ENCODE peak calls at places on chromosomes 12 and 14, in seven cellular contexts. One of them, this sample, is unnamed. For H3K36me3, the result is how much of the 10 kb centered on the place peaks cover.

GRCh38 chr14:91554535-91555332 is 44.6 kb upstream of the PPP4R3A start:
- DNase-seq in transverse colon: peak
- DNase-seq in upper lobe of right lung: no peak
- DNase-seq in bronchial epithelial cell: no peak
- DNase-seq in thoracic aorta: no peak
- DNase-seq in hepatocyte: peak
- DNase-seq in psoas muscle: no peak
- DNase-seq in this sample: no peak

GRCh38 chr12:74379114-74379513 is 158.5 kb upstream of the ATXN7L3B start:
- DNase-seq in transverse colon: no peak
- DNase-seq in upper lobe of right lung: no peak
- DNase-seq in bronchial epithelial cell: no peak
- DNase-seq in thoracic aorta: no peak
- DNase-seq in hepatocyte: no peak
- DNase-seq in psoas muscle: no peak
- DNase-seq in this sample: no peak

GRCh38 chr12:80269953-80270552 is 170.7 kb downstream of the OTOGL start:
- DNase-seq in transverse colon: no peak
- DNase-seq in upper lobe of right lung: no peak
- DNase-seq in bronchial epithelial cell: peak
- DNase-seq in thoracic aorta: no peak
- DNase-seq in hepatocyte: peak
- DNase-seq in psoas muscle: no peak
- DNase-seq in this sample: peak

GRCh38 chr12:14567311-14568195 is at the start of gene PLBD1:
- DNase-seq in transverse colon: peak
- DNase-seq in upper lobe of right lung: peak
- DNase-seq in bronchial epithelial cell: peak
- DNase-seq in thoracic aorta: peak
- DNase-seq in hepatocyte: peak
- DNase-seq in psoas muscle: peak
- DNase-seq in this sample: peak

GRCh38 chr14:102183922-102184677 is 44.4 kb downstream of the WDR20 start:
- DNase-seq in transverse colon: no peak
- DNase-seq in upper lobe of right lung: no peak
- DNase-seq in bronchial epithelial cell: no peak
- DNase-seq in thoracic aorta: no peak
- DNase-seq in hepatocyte: no peak
- DNase-seq in psoas muscle: no peak
- DNase-seq in this sample: no peak

GRCh38 chr12:56987551-56988053 is 18.7 kb downstream of the ZBTB39 start:
- DNase-seq in transverse colon: peak
- DNase-seq in upper lobe of right lung: peak
- DNase-seq in bronchial epithelial cell: peak
- DNase-seq in thoracic aorta: no peak
- DNase-seq in hepatocyte: peak
- DNase-seq in psoas muscle: peak
- DNase-seq in this sample: peak

GRCh38 chr12:88834226-88834625 is 254.0 kb upstream of the KITLG start:
- DNase-seq in transverse colon: no peak
- DNase-seq in upper lobe of right lung: no peak
- DNase-seq in bronchial epithelial cell: peak
- DNase-seq in thoracic aorta: no peak
- DNase-seq in hepatocyte: no peak
- DNase-seq in psoas muscle: no peak
- DNase-seq in this sample: no peak

GRCh38 chr12:66929121-66929520 is 250.2 kb upstream of the GRIP1 start:
- DNase-seq in transverse colon: no peak
- DNase-seq in upper lobe of right lung: no peak
- DNase-seq in bronchial epithelial cell: no peak
- DNase-seq in thoracic aorta: no peak
- DNase-seq in hepatocyte: no peak
- DNase-seq in psoas muscle: no peak
- DNase-seq in this sample: no peak

GRCh38 chr12:50102186-50102585 is 1.6 kb upstream of the GPD1 start:
- DNase-seq in transverse colon: no peak
- DNase-seq in upper lobe of right lung: no peak
- DNase-seq in bronchial epithelial cell: no peak
- DNase-seq in thoracic aorta: no peak
- DNase-seq in hepatocyte: no peak
- DNase-seq in psoas muscle: no peak
- DNase-seq in this sample: no peak

GRCh38 chr12:50099302-50100008 is 4.4 kb upstream of the GPD1 start:
- DNase-seq in transverse colon: no peak
- DNase-seq in upper lobe of right lung: no peak
- DNase-seq in bronchial epithelial cell: peak
- DNase-seq in thoracic aorta: no peak
- DNase-seq in hepatocyte: no peak
- DNase-seq in psoas muscle: no peak
- DNase-seq in this sample: no peak

GRCh38 chr12:50101663-50102062 is 2.1 kb upstream of the GPD1 start:
- DNase-seq in transverse colon: no peak
- DNase-seq in upper lobe of right lung: no peak
- DNase-seq in bronchial epithelial cell: peak
- DNase-seq in thoracic aorta: no peak
- DNase-seq in hepatocyte: peak
- DNase-seq in psoas muscle: no peak
- DNase-seq in this sample: peak

GRCh38 chr12:50100561-50100960 is 3.2 kb upstream of the GPD1 start:
- DNase-seq in transverse colon: no peak
- DNase-seq in upper lobe of right lung: no peak
- DNase-seq in bronchial epithelial cell: no peak
- DNase-seq in thoracic aorta: no peak
- DNase-seq in hepatocyte: no peak
- DNase-seq in psoas muscle: no peak
- DNase-seq in this sample: no peak

GRCh38 chr12:50097952-50098351 is 5.9 kb upstream of the GPD1 start:
- DNase-seq in transverse colon: no peak
- DNase-seq in upper lobe of right lung: no peak
- DNase-seq in bronchial epithelial cell: no peak
- DNase-seq in thoracic aorta: no peak
- DNase-seq in hepatocyte: no peak
- DNase-seq in psoas muscle: no peak
- DNase-seq in this sample: no peak
- H3K36me3 ChIP-seq in transverse colon: half or more
- H3K36me3 ChIP-seq in upper lobe of right lung: half or more
- H3K36me3 ChIP-seq in bronchial epithelial cell: under half
- H3K36me3 ChIP-seq in thoracic aorta: half or more
- H3K36me3 ChIP-seq in hepatocyte: under half
- H3K36me3 ChIP-seq in psoas muscle: half or more
- H3K36me3 ChIP-seq in this sample: half or more

GRCh38 chr12:48119078-48119833 is at the start of gene PFKM:
- DNase-seq in transverse colon: peak
- DNase-seq in upper lobe of right lung: peak
- DNase-seq in bronchial epithelial cell: peak
- DNase-seq in thoracic aorta: peak
- DNase-seq in hepatocyte: peak
- DNase-seq in psoas muscle: peak
- DNase-seq in this sample: peak
- H3K4me3 ChIP-seq in transverse colon: peak
- H3K4me3 ChIP-seq in upper lobe of right lung: peak
- H3K4me3 ChIP-seq in bronchial epithelial cell: peak
- H3K4me3 ChIP-seq in thoracic aorta: peak
- H3K4me3 ChIP-seq in hepatocyte: peak
- H3K4me3 ChIP-seq in psoas muscle: peak
- H3K4me3 ChIP-seq in this sample: peak

GRCh38 chr12:68162374-68162773 is 2.8 kb upstream of the IFNG start:
- DNase-seq in transverse colon: no peak
- DNase-seq in upper lobe of right lung: no peak
- DNase-seq in bronchial epithelial cell: no peak
- DNase-seq in thoracic aorta: no peak
- DNase-seq in hepatocyte: no peak
- DNase-seq in psoas muscle: no peak
- DNase-seq in this sample: no peak
- TF ChIP-seq CTCF in transverse colon: no peak
- TF ChIP-seq CTCF in upper lobe of right lung: no peak
- TF ChIP-seq CTCF in bronchial epithelial cell: no peak
- TF ChIP-seq CTCF in thoracic aorta: no peak
- TF ChIP-seq CTCF in hepatocyte: no peak
- TF ChIP-seq CTCF in psoas muscle: no peak
- TF ChIP-seq CTCF in this sample: no peak

GRCh38 chr12:115973968-115974765 is 303.3 kb downstream of the MED13L start:
- DNase-seq in transverse colon: no peak
- DNase-seq in upper lobe of right lung: no peak
- DNase-seq in bronchial epithelial cell: no peak
- DNase-seq in thoracic aorta: no peak
- DNase-seq in hepatocyte: no peak
- DNase-seq in psoas muscle: no peak
- DNase-seq in this sample: no peak

GRCh38 chr12:115973066-115973465 is 304.4 kb downstream of the MED13L start:
- DNase-seq in transverse colon: no peak
- DNase-seq in upper lobe of right lung: no peak
- DNase-seq in bronchial epithelial cell: no peak
- DNase-seq in thoracic aorta: no peak
- DNase-seq in hepatocyte: no peak
- DNase-seq in psoas muscle: no peak
- DNase-seq in this sample: no peak

GRCh38 chr12:115966376-115966775 is 311.1 kb downstream of the MED13L start:
- DNase-seq in transverse colon: no peak
- DNase-seq in upper lobe of right lung: no peak
- DNase-seq in bronchial epithelial cell: no peak
- DNase-seq in thoracic aorta: no peak
- DNase-seq in hepatocyte: no peak
- DNase-seq in psoas muscle: no peak
- DNase-seq in this sample: no peak

GRCh38 chr12:115975411-115975810 is 302.1 kb downstream of the MED13L start:
- DNase-seq in transverse colon: no peak
- DNase-seq in upper lobe of right lung: no peak
- DNase-seq in bronchial epithelial cell: no peak
- DNase-seq in thoracic aorta: no peak
- DNase-seq in hepatocyte: no peak
- DNase-seq in psoas muscle: no peak
- DNase-seq in this sample: no peak

GRCh38 chr12:115972241-115972640 is 305.3 kb downstream of the MED13L start:
- DNase-seq in transverse colon: no peak
- DNase-seq in upper lobe of right lung: no peak
- DNase-seq in bronchial epithelial cell: no peak
- DNase-seq in thoracic aorta: no peak
- DNase-seq in hepatocyte: no peak
- DNase-seq in psoas muscle: no peak
- DNase-seq in this sample: no peak
- H3K36me3 ChIP-seq in transverse colon: under half
- H3K36me3 ChIP-seq in upper lobe of right lung: half or more
- H3K36me3 ChIP-seq in bronchial epithelial cell: under half
- H3K36me3 ChIP-seq in thoracic aorta: under half
- H3K36me3 ChIP-seq in hepatocyte: under half
- H3K36me3 ChIP-seq in psoas muscle: half or more
- H3K36me3 ChIP-seq in this sample: half or more

DNA sequence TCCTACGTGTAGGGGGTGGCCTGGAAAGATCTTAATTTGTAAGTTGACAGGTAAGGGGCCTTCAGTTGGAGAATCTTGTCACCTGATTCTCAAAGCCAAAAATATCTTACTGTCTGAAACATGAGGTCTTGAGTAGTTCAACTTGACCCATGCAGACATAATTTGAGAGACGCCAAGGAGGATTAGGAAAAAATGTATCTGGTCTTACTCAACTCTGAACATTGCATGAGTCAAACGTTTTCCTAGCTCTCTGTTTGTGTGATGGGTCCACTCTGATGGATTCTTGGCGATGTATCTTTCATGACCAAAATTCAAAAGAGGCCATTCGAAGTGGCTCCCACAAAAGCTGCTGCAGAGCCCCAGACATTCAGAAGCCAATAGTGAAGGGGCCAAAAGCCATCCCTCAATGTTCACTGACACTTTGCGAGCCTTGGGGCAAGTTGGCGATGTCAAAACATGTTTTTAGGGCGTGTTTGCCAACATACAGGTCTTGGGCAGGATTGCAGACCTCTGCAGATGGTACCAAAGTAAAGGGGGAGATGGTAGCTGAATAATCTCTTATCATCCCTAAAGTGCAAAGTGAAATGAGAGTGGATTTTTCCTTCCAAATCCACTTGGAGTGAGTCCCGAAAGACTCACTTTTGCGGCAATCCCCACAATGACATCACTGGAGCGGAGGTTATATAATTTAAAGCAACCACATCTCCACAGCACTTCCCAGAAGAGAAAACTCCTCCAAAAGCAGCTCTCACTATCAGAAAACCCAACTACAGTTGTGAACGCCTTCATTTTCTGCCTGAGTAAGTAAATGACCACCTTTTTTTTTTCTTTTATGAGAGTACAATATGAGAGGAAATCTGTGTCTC is at the start of gene BDKRB1:
- DNase-seq in transverse colon: no peak
- DNase-seq in upper lobe of right lung: no peak
- DNase-seq in bronchial epithelial cell: peak
- DNase-seq in thoracic aorta: no peak
- DNase-seq in hepatocyte: no peak
- DNase-seq in psoas muscle: no peak
- DNase-seq in this sample: peak
- H3K4me3 ChIP-seq in transverse colon: no peak
- H3K4me3 ChIP-seq in upper lobe of right lung: no peak
- H3K4me3 ChIP-seq in bronchial epithelial cell: no peak
- H3K4me3 ChIP-seq in thoracic aorta: no peak
- H3K4me3 ChIP-seq in hepatocyte: no peak
- H3K4me3 ChIP-seq in psoas muscle: no peak
- H3K4me3 ChIP-seq in this sample: no peak

DNA sequence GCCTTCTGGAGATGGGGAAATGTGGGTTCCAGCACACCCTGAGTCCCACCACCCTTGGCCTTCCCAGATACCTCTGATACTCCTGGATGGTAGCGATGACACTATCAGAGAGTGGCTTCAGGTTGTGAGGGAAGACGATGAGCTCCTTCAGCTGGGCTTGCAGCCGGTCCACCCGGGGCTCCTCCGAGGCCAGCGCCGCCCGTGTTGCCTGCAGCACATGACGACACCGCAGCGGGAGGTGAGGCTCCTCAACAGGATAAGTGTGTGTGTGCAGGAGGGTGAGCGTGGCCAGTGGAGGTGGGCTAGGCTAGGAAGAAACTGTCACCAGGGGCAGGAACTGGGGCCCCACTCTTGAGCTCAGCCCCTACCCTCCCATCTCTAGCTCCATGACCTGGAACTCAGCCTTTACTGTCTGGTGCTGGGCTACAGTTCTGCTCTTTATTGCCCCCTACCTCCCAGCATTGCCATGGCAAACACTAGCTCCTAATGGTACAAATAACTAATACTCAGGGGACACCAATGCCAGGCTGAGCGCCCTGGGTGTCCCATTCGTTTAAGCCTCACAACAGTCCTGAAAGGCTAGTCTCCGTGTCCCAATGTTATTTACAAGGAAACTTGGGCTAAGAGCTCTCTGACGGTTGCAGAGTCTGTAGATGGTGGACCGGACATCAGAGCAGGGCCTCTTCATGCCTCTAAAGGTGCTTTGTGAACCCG is 64.1 kb downstream of the SYNE3 start:
- DNase-seq in transverse colon: no peak
- DNase-seq in upper lobe of right lung: no peak
- DNase-seq in bronchial epithelial cell: peak
- DNase-seq in thoracic aorta: no peak
- DNase-seq in hepatocyte: no peak
- DNase-seq in psoas muscle: no peak
- DNase-seq in this sample: peak
- TF ChIP-seq CTCF in transverse colon: no peak
- TF ChIP-seq CTCF in upper lobe of right lung: peak
- TF ChIP-seq CTCF in bronchial epithelial cell: peak
- TF ChIP-seq CTCF in thoracic aorta: no peak
- TF ChIP-seq CTCF in hepatocyte: peak
- TF ChIP-seq CTCF in psoas muscle: peak
- TF ChIP-seq CTCF in this sample: peak

GRCh38 chr12:48768147-48768546 is 20.7 kb downstream of the ADCY6 start:
- DNase-seq in transverse colon: no peak
- DNase-seq in upper lobe of right lung: no peak
- DNase-seq in bronchial epithelial cell: no peak
- DNase-seq in thoracic aorta: no peak
- DNase-seq in hepatocyte: no peak
- DNase-seq in psoas muscle: no peak
- DNase-seq in this sample: no peak
- H3K36me3 ChIP-seq in transverse colon: under half
- H3K36me3 ChIP-seq in upper lobe of right lung: under half
- H3K36me3 ChIP-seq in bronchial epithelial cell: under half
- H3K36me3 ChIP-seq in thoracic aorta: under half
- H3K36me3 ChIP-seq in hepatocyte: under half
- H3K36me3 ChIP-seq in psoas muscle: half or more
- H3K36me3 ChIP-seq in this sample: half or more

GRCh38 chr12:65602579-65603295 is 221.5 kb upstream of the HMGA2 start:
- DNase-seq in transverse colon: peak
- DNase-seq in upper lobe of right lung: peak
- DNase-seq in bronchial epithelial cell: peak
- DNase-seq in thoracic aorta: peak
- DNase-seq in hepatocyte: peak
- DNase-seq in psoas muscle: peak
- DNase-seq in this sample: peak
- H3K4me3 ChIP-seq in transverse colon: no peak
- H3K4me3 ChIP-seq in upper lobe of right lung: no peak
- H3K4me3 ChIP-seq in bronchial epithelial cell: peak
- H3K4me3 ChIP-seq in thoracic aorta: peak
- H3K4me3 ChIP-seq in hepatocyte: no peak
- H3K4me3 ChIP-seq in psoas muscle: peak
- H3K4me3 ChIP-seq in this sample: no peak

This sample was measured in cardiac muscle cell.